ENCODE peak calls at places on chromosome 7, in seven cellular contexts. A is type B pancreatic cell; L is LoVo; N is hepatocyte; S is sciatic nerve; W is activated CD4-positive, alpha-beta T cell treated with anti-CD3 and anti-CD28 coated beads, Interleukin-2, amount 50 U/mL, for 4 hours; C is cardiac fibroblast. H is an unnamed sample.

GRCh38 chr7:102294589-102294988 is 7.9 kb downstream of the SH2B2 start:
- DNase-seq in A (no peak), L (no peak), N (no peak), S (no peak), W (no peak), C (no peak), H (no peak)

GRCh38 chr7:27551803-27552202 is 110.9 kb downstream of the HIBADH start:
- DNase-seq in A (no peak), L (no peak), N (no peak), S (no peak), W (no peak), C (no peak), H (no peak)

GRCh38 chr7:55423891-55424290 is 58.8 kb downstream of the LANCL2 start:
- DNase-seq in A (no peak), L (no peak), N (no peak), S (no peak), W (no peak), C (no peak), H (no peak)

GRCh38 chr7:131897016-131897789 is 340.8 kb upstream of the PODXL start:
- DNase-seq in A (peak), L (no peak), N (no peak), S (no peak), W (no peak), C (peak), H (peak)

GRCh38 chr7:107994366-107994765 is 8.6 kb downstream of the LAMB1 start:
- DNase-seq in A (no peak), L (no peak), N (no peak), S (no peak), W (no peak), C (no peak), H (no peak)

GRCh38 chr7:120272896-120273475 is at the start of gene KCND2:
- DNase-seq in A (peak), L (no peak), N (peak), S (peak), W (no peak), C (peak), H (no peak)

GRCh38 chr7:23445326-23445725 is 25.0 kb downstream of the IGF2BP3 start:
- DNase-seq in A (no peak), L (no peak), N (no peak), S (no peak), W (no peak), C (no peak), H (no peak)

GRCh38 chr7:33459340-33459751 is 330.0 kb downstream of the BBS9 start:
- DNase-seq in A (no peak), L (peak), N (peak), S (no peak), W (no peak), C (peak), H (peak)

GRCh38 chr7:146773506-146773905 is 656.9 kb downstream of the CNTNAP2 start:
- DNase-seq in A (no peak), L (no peak), N (no peak), S (no peak), W (no peak), C (no peak), H (no peak)

GRCh38 chr7:86911703-86912102 is 147.8 kb downstream of the ELAPOR2 start:
- DNase-seq in A (no peak), L (no peak), N (no peak), S (no peak), W (no peak), C (no peak), H (no peak)

GRCh38 chr7:8070451-8071180 is 102.0 kb downstream of the GLCCI1 start:
- DNase-seq in A (no peak), L (no peak), N (no peak), S (no peak), W (no peak), C (no peak), H (no peak)

GRCh38 chr7:138934401-138934800 is 46.8 kb downstream of the KIAA1549 start:
- DNase-seq in A (no peak), L (peak), N (no peak), S (no peak), W (no peak), C (no peak), H (no peak)

GRCh38 chr7:145534301-145534700 is 582.3 kb upstream of the CNTNAP2 start:
- DNase-seq in A (no peak), L (no peak), N (no peak), S (no peak), W (no peak), C (no peak), H (no peak)

GRCh38 chr7:127949670-127950069 is 81.6 kb downstream of the LRRC4 start:
- DNase-seq in A (no peak), L (no peak), N (no peak), S (no peak), W (no peak), C (no peak), H (no peak)

GRCh38 chr7:20331231-20331880 is 656 bp downstream of the ITGB8 start:
- DNase-seq in A (peak), L (no peak), N (peak), S (peak), W (no peak), C (peak), H (no peak)

GRCh38 chr7:112150823-112151641 is 55.2 kb downstream of the DOCK4 start:
- DNase-seq in A (no peak), L (no peak), N (no peak), S (no peak), W (no peak), C (no peak), H (no peak)

GRCh38 chr7:7977774-7978173 is 9.2 kb downstream of the GLCCI1 start:
- DNase-seq in A (no peak), L (no peak), N (no peak), S (no peak), W (no peak), C (peak), H (no peak)

GRCh38 chr7:157033483-157034473 is 23.3 kb upstream of the MNX1 start:
- DNase-seq in A (no peak), L (no peak), N (no peak), S (no peak), W (no peak), C (no peak), H (no peak)

GRCh38 chr7:44195901-44196300 is 4.9 kb upstream of the YKT6 start:
- DNase-seq in A (no peak), L (no peak), N (no peak), S (peak), W (no peak), C (no peak), H (no peak)

GRCh38 chr7:3436746-3437145 is 135.7 kb downstream of the SDK1 start:
- DNase-seq in A (no peak), L (no peak), N (no peak), S (no peak), W (no peak), C (peak), H (peak)

GRCh38 chr7:130904031-130904757 is 170.2 kb upstream of the KLF14 start:
- DNase-seq in A (no peak), L (peak), N (peak), S (no peak), W (no peak), C (peak), H (peak)

GRCh38 chr7:50212016-50212325 is 92.5 kb upstream of the IKZF1 start:
- DNase-seq in A (no peak), L (no peak), N (no peak), S (no peak), W (no peak), C (no peak), H (no peak)

GRCh38 chr7:94265456-94265855 is 129.2 kb upstream of the COL1A2 start:
- DNase-seq in A (no peak), L (no peak), N (no peak), S (no peak), W (no peak), C (no peak), H (no peak)

GRCh38 chr7:47651355-47652317 is 69.7 kb upstream of the TNS3 start:
- DNase-seq in A (no peak), L (no peak), N (no peak), S (no peak), W (no peak), C (peak), H (peak)

GRCh38 chr7:768881-769504 is 41.9 kb upstream of the PRKAR1B start:
- DNase-seq in A (no peak), L (no peak), N (peak), S (no peak), W (no peak), C (peak), H (peak)

GRCh38 chr7:1027285-1028043 is 16.9 kb upstream of the GPR146 start:
- DNase-seq in A (no peak), L (no peak), N (peak), S (no peak), W (no peak), C (peak), H (no peak)

GRCh38 chr7:36521911-36522310 is 132.2 kb downstream of the ANLN start:
- DNase-seq in A (no peak), L (no peak), N (no peak), S (no peak), W (no peak), C (no peak), H (no peak)

GRCh38 chr7:105776068-105776790 is 100.2 kb downstream of the ATXN7L1 start:
- DNase-seq in A (no peak), L (peak), N (peak), S (peak), W (no peak), C (peak), H (peak)

GRCh38 chr7:33982425-33982786 is 77.1 kb downstream of the BMPER start:
- DNase-seq in A (no peak), L (no peak), N (no peak), S (no peak), W (no peak), C (peak), H (no peak)

GRCh38 chr7:12712236-12712635 is 24.8 kb downstream of the ARL4A start:
- DNase-seq in A (no peak), L (peak), N (peak), S (no peak), W (no peak), C (no peak), H (no peak)

GRCh38 chr7:124930655-124931597 is 1.3 kb upstream of the POT1 start:
- DNase-seq in A (no peak), L (no peak), N (no peak), S (no peak), W (no peak), C (no peak), H (no peak)

GRCh38 chr7:98831641-98832221 is 38.1 kb downstream of the TMEM130 start:
- DNase-seq in A (no peak), L (no peak), N (no peak), S (no peak), W (peak), C (peak), H (no peak)

GRCh38 chr7:106659369-106659962 is 1.5 kb downstream of the CCDC71L start:
- DNase-seq in A (no peak), L (no peak), N (no peak), S (no peak), W (no peak), C (no peak), H (no peak)

GRCh38 chr7:44052771-44053365 is 8.4 kb downstream of the DBNL start:
- DNase-seq in A (no peak), L (no peak), N (no peak), S (peak), W (no peak), C (no peak), H (no peak)

GRCh38 chr7:137667633-137668387 is 179.0 kb downstream of the DGKI start:
- DNase-seq in A (no peak), L (no peak), N (no peak), S (no peak), W (no peak), C (peak), H (peak)

GRCh38 chr7:50661345-50662058 is 96.3 kb upstream of the DDC start:
- DNase-seq in A (no peak), L (no peak), N (no peak), S (no peak), W (no peak), C (no peak), H (no peak)

GRCh38 chr7:7014827-7015610 is 167.3 kb upstream of the C1GALT1 start:
- DNase-seq in A (no peak), L (no peak), N (no peak), S (no peak), W (no peak), C (no peak), H (no peak)

GRCh38 chr7:72751378-72751777 is 76.6 kb downstream of the TYW1B start:
- DNase-seq in A (no peak), L (no peak), N (no peak), S (no peak), W (no peak), C (no peak), H (no peak)

H was measured in skeletal muscle cell.